ENCODE peak calls at places on chromosomes 4 and X, in nine cellular contexts. Y is K562, N is cardiac muscle cell, T is endodermal cell, U is mesothelial cell of epicardium, E is heart right ventricle, A is spleen, D is OCI-LY7, V is kidney epithelial cell. Q is an unnamed sample.

GRCh38 chr4:108535757-108536156 is 84.6 kb upstream of the RPL34 start:
- DNase-seq in Y (no peak), N (no peak), T (no peak), U (no peak), E (peak; percentile 13), A (no peak), D (no peak), V (no peak), Q (no peak)

GRCh38 chr4:145731026-145731425 is 51.1 kb downstream of the C4orf51 start:
- DNase-seq in Y (no peak), N (peak; percentile 30), T (no peak), U (no peak), E (peak; percentile 7), A (no peak), D (no peak), V (peak; percentile 93), Q (no peak)

GRCh38 chrX:38893441-38893840 is 92.2 kb downstream of the MID1IP1 start:
- DNase-seq in Y (no peak), N (no peak), T (no peak), U (no peak), E (no peak), A (no peak), D (no peak), V (no peak), Q (no peak)

GRCh38 chr4:61375316-61375715 is 175.2 kb downstream of the ADGRL3 start:
- DNase-seq in Y (no peak), N (peak; percentile 16), T (no peak), U (no peak), E (no peak), A (no peak), D (no peak), V (no peak), Q (no peak)

GRCh38 chr4:13856387-13856786 is 228.9 kb upstream of the BOD1L1 start:
- DNase-seq in Y (no peak), N (no peak), T (no peak), U (no peak), E (no peak), A (no peak), D (no peak), V (no peak), Q (no peak)

GRCh38 chr4:177308125-177308524 is 1.5 kb upstream of the NEIL3 start:
- DNase-seq in Y (no peak), N (peak; percentile 71), T (no peak), U (no peak), E (no peak), A (no peak), D (no peak), V (peak; percentile 32), Q (no peak)

GRCh38 chrX:115949900-115950822 is 220.4 kb upstream of the AGTR2 start:
- DNase-seq in Y (no peak), N (no peak), T (peak; percentile 86), U (no peak), E (no peak), A (peak; percentile 71), D (no peak), V (no peak), Q (no peak)

GRCh38 chrX:139759637-139760036 is 51.7 kb upstream of the MCF2 start:
- DNase-seq in Y (peak; percentile 10), N (peak; percentile 39), T (peak; percentile 66), U (no peak), E (no peak), A (no peak), D (peak; percentile 1), V (no peak), Q (no peak)

GRCh38 chrX:120664081-120664480 is 34.2 kb upstream of the C1GALT1C1 start:
- DNase-seq in Y (no peak), N (peak; percentile 37), T (no peak), U (no peak), E (no peak), A (no peak), D (peak; percentile 49), V (no peak), Q (no peak)

GRCh38 chrX:18885317-18886004 is 98.5 kb downstream of the PHKA2 start:
- DNase-seq in Y (no peak), N (peak; percentile 44), T (no peak), U (no peak), E (no peak), A (peak; percentile 41), D (no peak), V (no peak), Q (no peak)

GRCh38 chr4:36281384-36282106 is at the start of gene DTHD1:
- DNase-seq in Y (no peak), N (no peak), T (no peak), U (no peak), E (no peak), A (no peak), D (no peak), V (no peak), Q (no peak)

GRCh38 chrX:40581333-40581910 is 652 bp downstream of the ATP6AP2 start:
- DNase-seq in Y (no peak), N (peak; percentile 24), T (no peak), U (no peak), E (no peak), A (no peak), D (peak; percentile 24), V (no peak), Q (no peak)

GRCh38 chr4:124066579-124066978 is 646.0 kb downstream of the ANKRD50 start:
- DNase-seq in Y (no peak), N (no peak), T (no peak), U (no peak), E (no peak), A (no peak), D (no peak), V (no peak), Q (no peak)

GRCh38 chr4:23728393-23728792 is 161.5 kb downstream of the PPARGC1A start:
- DNase-seq in Y (no peak), N (peak; percentile 88), T (no peak), U (no peak), E (no peak), A (no peak), D (no peak), V (peak; percentile 98), Q (no peak)

GRCh38 chrX:124098089-124098488 is 136.6 kb downstream of the STAG2 start:
- DNase-seq in Y (no peak), N (peak; percentile 53), T (no peak), U (no peak), E (no peak), A (no peak), D (peak; percentile 48), V (no peak), Q (no peak)

GRCh38 chrX:19698125-19698524 is 182.8 kb upstream of the MAP3K15 start:
- DNase-seq in Y (no peak), N (peak; percentile 60), T (no peak), U (no peak), E (peak; percentile 9), A (no peak), D (no peak), V (no peak), Q (no peak)

GRCh38 chrX:150352581-150352980 is 10.5 kb upstream of the MAMLD1 start:
- DNase-seq in Y (no peak), N (peak; percentile 57), T (no peak), U (no peak), E (no peak), A (no peak), D (no peak), V (no peak), Q (no peak)

GRCh38 chr4:74114234-74114633 is 15.2 kb upstream of the CXCL2 start:
- DNase-seq in Y (no peak), N (peak; percentile 43), T (no peak), U (no peak), E (no peak), A (no peak), D (no peak), V (peak; percentile 56), Q (no peak)

DNA sequence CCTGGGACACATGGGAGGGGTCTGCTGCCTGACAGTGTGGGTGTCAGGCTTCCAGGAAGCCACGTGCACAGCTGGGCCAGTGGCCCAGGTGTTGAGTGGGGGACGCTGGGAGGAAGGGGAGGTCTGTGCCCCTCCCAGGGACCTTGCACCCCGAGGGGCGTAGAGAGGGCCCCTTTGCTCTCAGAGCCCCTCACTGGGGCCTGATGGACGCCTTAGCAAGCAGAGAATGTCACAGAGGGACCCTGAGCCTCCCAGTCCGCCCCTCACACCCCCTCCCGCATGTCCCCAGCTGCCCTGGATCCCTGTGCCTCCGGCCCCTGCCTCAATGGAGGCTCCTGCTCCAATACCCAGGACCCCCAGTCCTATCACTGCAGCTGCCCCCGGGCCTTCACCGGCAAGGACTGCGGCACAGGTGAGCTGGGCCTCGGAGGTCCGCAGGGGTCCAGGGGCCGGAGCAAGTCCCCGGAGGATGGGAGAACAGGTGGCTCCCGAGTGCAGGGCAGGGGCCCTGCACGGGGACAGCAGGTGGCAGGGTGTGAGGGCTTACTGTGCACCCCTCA is 2.1 kb downstream of the HGFAC start:
- DNase-seq in Y (no peak), N (no peak), T (no peak), U (no peak), E (no peak), A (no peak), D (no peak), V (no peak), Q (no peak)
- TF ChIP-seq CTCF in Y (no peak), N (no peak), T (no peak), U (peak; percentile 18), E (no peak), A (peak; percentile 57), D (peak; percentile 26), V (no peak), Q (no peak)

DNA sequence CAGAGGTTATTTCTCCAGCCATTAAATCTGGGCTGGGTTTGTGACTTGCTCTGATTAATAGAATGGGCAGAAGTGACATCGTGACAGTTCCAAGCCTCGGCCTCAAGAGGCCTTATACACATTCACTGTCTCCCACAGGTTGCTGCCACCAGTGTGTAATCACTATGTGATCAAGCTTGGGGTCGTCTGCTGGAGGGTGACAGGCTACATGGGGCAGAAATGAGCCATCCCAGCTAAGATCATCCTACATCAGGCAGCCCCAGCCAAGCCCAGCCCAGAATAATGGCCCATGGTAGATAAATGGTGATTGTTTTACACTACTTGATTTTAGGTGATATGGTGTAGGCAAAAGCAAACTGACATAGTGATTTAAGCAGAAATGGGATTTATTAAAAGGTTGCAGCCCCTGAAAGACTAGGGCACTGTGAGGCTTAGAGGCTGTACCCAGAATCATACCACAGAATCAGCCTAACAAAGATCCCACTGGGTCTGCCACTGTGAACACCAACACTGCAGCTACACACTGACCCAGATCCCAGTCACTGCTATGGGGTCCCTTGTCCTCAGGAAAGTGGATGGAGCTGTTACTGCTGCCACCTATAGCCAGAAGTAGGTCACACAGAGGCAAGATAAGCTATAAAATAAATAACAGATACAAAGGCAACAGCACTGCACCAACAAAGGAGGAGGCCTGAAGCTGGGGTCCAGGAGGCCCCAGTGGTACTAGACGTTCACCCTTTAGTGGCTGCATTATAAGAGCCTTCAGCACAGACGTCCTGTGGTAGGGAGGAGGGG is 159.6 kb upstream of the RBPJ start:
- DNase-seq in Y (no peak), N (no peak), T (peak; percentile 77), U (no peak), E (no peak), A (no peak), D (peak; percentile 19), V (no peak), Q (no peak)
- TF ChIP-seq CTCF in Y (no peak), N (peak; percentile 21), T (peak; percentile 73), U (no peak), E (no peak), A (no peak), D (peak; percentile 58), V (no peak), Q (no peak)

GRCh38 chrX:68665502-68665901 is 18.0 kb downstream of the STARD8 start:
- DNase-seq in Y (no peak), N (no peak), T (no peak), U (no peak), E (peak; percentile 34), A (no peak), D (no peak), V (no peak), Q (no peak)
- TF ChIP-seq CTCF in Y (no peak), N (peak; percentile 43), T (peak; percentile 62), U (no peak), E (no peak), A (no peak), D (no peak), V (no peak), Q (no peak)

GRCh38 chr4:27684501-27685077 is 823.9 kb downstream of the STIM2 start:
- DNase-seq in Y (no peak), N (peak; percentile 55), T (peak; percentile 89), U (peak; percentile 71), E (peak; percentile 13), A (no peak), D (peak; percentile 51), V (no peak), Q (no peak)
- TF ChIP-seq CTCF in Y (peak; percentile 42), N (peak; percentile 65), T (peak; percentile 92), U (peak; percentile 50), E (peak; percentile 34), A (no peak), D (peak; percentile 84), V (peak; percentile 86), Q (peak; percentile 10)

Q was measured in thoracic aorta.